ENCODE peak calls at places on chromosomes 13 and 19, in four cellular contexts. L, Q, T and W are unnamed samples.

GRCh38 chr19:44613295-44614168 is at the start of gene IGSF23:
- DNase-seq in L (no peak), Q (no peak), T (no peak), W (peak; percentile 86)

GRCh38 chr19:13208131-13208963 is 58.1 kb downstream of the IER2 start:
- DNase-seq in L (peak; percentile 77), Q (no peak), T (no peak), W (no peak)

GRCh38 chr19:7914099-7914498 is 531 bp upstream of the TGFBR3L start:
- DNase-seq in L (no peak), Q (no peak), T (no peak), W (no peak)

GRCh38 chr19:39144487-39145071 is 19.0 kb downstream of the PAK4 start:
- DNase-seq in L (no peak), Q (no peak), T (no peak), W (no peak)

GRCh38 chr13:30157616-30157993 is 149.7 kb downstream of the KATNAL1 start:
- DNase-seq in L (peak; percentile 65), Q (no peak), T (no peak), W (no peak)

GRCh38 chr19:3544742-3545668 is 6.0 kb downstream of the TEKTIP1 start:
- DNase-seq in L (no peak), Q (peak; percentile 81), T (no peak), W (peak; percentile 35)

GRCh38 chr19:46759817-46760333 is 13.6 kb upstream of the STRN4 start:
- DNase-seq in L (no peak), Q (no peak), T (no peak), W (no peak)

GRCh38 chr19:3604987-3605343 is 1.7 kb downstream of the TBXA2R start:
- DNase-seq in L (peak; percentile 11), Q (no peak), T (no peak), W (no peak)

GRCh38 chr13:42405665-42406390 is 133.9 kb downstream of the AKAP11 start:
- DNase-seq in L (peak; percentile 97), Q (no peak), T (no peak), W (no peak)

GRCh38 chr13:100818706-100819105 is 144.1 kb upstream of the TMTC4 start:
- DNase-seq in L (no peak), Q (no peak), T (no peak), W (no peak)

GRCh38 chr13:96200810-96201209 is 110.9 kb downstream of the HS6ST3 start:
- DNase-seq in L (no peak), Q (no peak), T (no peak), W (no peak)

GRCh38 chr13:74450525-74450845 is 316.3 kb upstream of the KLF12 start:
- DNase-seq in L (no peak), Q (no peak), T (no peak), W (no peak)

GRCh38 chr13:112818040-112818697 is 128.3 kb downstream of the ATP11A start:
- DNase-seq in L (no peak), Q (no peak), T (no peak), W (no peak)

GRCh38 chr19:2260341-2260751 is 4.1 kb upstream of the JSRP1 start:
- DNase-seq in L (no peak), Q (no peak), T (no peak), W (no peak)

DNA sequence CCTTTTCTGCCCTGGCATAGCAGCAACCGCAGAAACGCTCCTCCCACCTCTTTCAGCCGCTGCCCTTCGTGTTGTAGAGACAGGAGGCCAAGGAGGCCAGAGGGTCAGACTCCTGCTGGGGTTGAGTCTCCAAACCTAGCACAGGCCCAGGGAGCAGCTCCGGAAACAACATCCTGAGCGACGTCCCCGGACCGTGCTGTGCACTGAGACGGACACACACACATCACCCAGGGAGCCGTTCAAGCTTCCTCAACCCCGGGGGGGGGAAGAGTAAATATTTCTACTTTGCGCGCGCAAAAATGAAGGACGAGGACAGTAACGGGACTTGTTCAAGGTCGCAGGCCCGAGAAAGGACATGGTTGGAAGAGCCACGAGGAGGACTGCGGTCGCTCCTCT is 657 bp downstream of the ZNF550 start:
- DNase-seq in L (no peak), Q (peak; percentile 25), T (no peak), W (peak; percentile 12)
- TF ChIP-seq ATF2 in L (no peak), Q (no peak), T (no peak), W (no peak)

GRCh38 chr13:40648040-40648439 is 18.4 kb downstream of the FOXO1 start:
- DNase-seq in L (no peak), Q (no peak), T (no peak), W (no peak)

GRCh38 chr13:40652588-40652940 is 13.9 kb downstream of the FOXO1 start:
- DNase-seq in L (no peak), Q (no peak), T (no peak), W (no peak)

GRCh38 chr13:40651866-40652587 is 14.4 kb downstream of the FOXO1 start:
- DNase-seq in L (no peak), Q (no peak), T (peak; percentile 66), W (no peak)

GRCh38 chr13:40644838-40645620 is 21.4 kb downstream of the FOXO1 start:
- DNase-seq in L (no peak), Q (no peak), T (no peak), W (no peak)

GRCh38 chr13:40648841-40649240 is 17.6 kb downstream of the FOXO1 start:
- DNase-seq in L (no peak), Q (no peak), T (no peak), W (no peak)
- H3K4me3 ChIP-seq in L (no peak overlapping the region), Q (no peak overlapping the region), T (peak overlapping the region; percentile 7), W (no peak overlapping the region)

GRCh38 chr13:84605927-84606326 is 723.7 kb upstream of the SLITRK1 start:
- DNase-seq in L (no peak), Q (no peak), T (no peak), W (no peak)
- TF ChIP-seq ATF2 in L (no peak), Q (no peak), T (no peak), W (no peak)

GRCh38 chr19:37484406-37485115 is 15.4 kb downstream of the ZNF570 start:
- DNase-seq in L (no peak), Q (no peak), T (no peak), W (no peak)
- H3K4me3 ChIP-seq in L (no peak overlapping the region), Q (no peak overlapping the region), T (no peak overlapping the region), W (no peak overlapping the region)

GRCh38 chr13:28533049-28533436 is 38.1 kb upstream of the FLT1 start:
- DNase-seq in L (no peak), Q (no peak), T (no peak), W (no peak)
- TF ChIP-seq ATF2 in L (no peak), Q (no peak), T (no peak), W (no peak)

DNA sequence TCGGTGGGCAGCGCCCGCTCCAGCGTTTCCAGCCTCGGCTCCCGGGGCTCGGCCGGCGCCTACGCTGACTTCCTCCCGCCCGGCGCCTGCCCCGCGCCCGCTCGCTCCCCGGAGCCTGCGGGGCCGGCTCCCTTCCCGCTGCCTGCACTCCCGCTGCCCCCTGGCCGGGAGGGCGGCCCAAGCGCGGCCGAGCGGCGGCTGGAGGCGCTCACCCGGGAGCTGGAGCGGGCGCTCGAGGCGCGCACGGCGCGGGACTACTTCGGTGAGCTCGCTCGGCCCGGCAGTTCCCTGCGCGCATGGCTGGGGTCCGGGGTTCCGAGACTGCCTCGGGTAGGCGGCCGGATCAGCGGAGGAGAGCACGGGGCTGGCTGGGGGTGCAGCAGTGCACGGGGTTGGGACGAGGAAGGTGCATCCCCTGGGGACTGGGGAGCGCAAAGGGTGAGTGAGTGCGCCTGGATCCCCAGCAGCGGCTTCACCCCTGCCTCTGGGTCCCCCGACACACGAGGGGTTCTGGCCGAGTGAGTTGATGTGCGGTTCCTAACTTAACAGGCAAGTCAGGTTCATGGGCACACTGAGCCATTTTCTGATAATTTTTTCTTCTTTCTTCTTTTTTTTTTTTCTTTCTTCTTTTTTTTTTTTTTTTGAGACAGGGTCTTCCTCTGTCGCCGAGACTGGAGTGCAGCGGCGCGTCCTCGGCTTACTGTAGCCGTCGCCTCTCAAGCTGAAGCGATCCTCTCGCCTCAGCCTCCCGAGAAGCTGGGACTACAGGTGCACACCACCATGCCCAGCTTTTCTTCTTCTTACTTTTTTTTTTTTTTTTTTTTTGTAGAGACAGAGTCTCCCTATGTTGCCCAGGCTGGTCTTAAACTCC is 1.1 kb downstream of the WTIP start:
- DNase-seq in L (no peak), Q (no peak), T (no peak), W (no peak)
- H3K4me3 ChIP-seq in L (no peak overlapping the region), Q (no peak overlapping the region), T (peak overlapping the region; percentile 84), W (peak overlapping the region; percentile 59)

GRCh38 chr19:16180611-16181010 is 4.6 kb upstream of the FAM32A start:
- DNase-seq in L (no peak), Q (no peak), T (no peak), W (no peak)
- TF ChIP-seq ATF2 in L (no peak), Q (no peak), T (no peak), W (no peak)